ENCODE peak calls at places on chromosome X, in ten cellular contexts. One of them, this sample, is unnamed.

GRCh38 chrX:150352114-150352513 is 11.0 kb upstream of the MAMLD1 start:
- DNase-seq in activated naive CD4-positive, alpha-beta T cell treated with anti-CD3 and anti-CD28 coated beads for 36 hours: no peak
- DNase-seq in midbrain: no peak
- DNase-seq in left kidney: no peak
- DNase-seq in SJSA1: peak
- DNase-seq in glomerular endothelial cell: no peak
- DNase-seq in AG20443: no peak
- DNase-seq in anterior cingulate cortex: no peak
- DNase-seq in psoas muscle: no peak
- DNase-seq in cardiac muscle cell: no peak
- DNase-seq in this sample: no peak

GRCh38 chrX:74449322-74449936 is 28.1 kb downstream of the SLC16A2 start:
- DNase-seq in left kidney: no peak
- DNase-seq in activated naive CD4-positive, alpha-beta T cell treated with anti-CD3 and anti-CD28 coated beads for 36 hours: peak
- DNase-seq in AG20443: no peak
- DNase-seq in midbrain: no peak
- DNase-seq in psoas muscle: no peak
- DNase-seq in cardiac muscle cell: no peak
- DNase-seq in SJSA1: no peak
- DNase-seq in anterior cingulate cortex: no peak
- DNase-seq in glomerular endothelial cell: no peak
- DNase-seq in this sample: peak

GRCh38 chrX:153647461-153648357 is 706 bp downstream of the DUSP9 start:
- DNase-seq in activated naive CD4-positive, alpha-beta T cell treated with anti-CD3 and anti-CD28 coated beads for 36 hours: no peak
- DNase-seq in psoas muscle: no peak
- DNase-seq in anterior cingulate cortex: no peak
- DNase-seq in glomerular endothelial cell: no peak
- DNase-seq in SJSA1: peak
- DNase-seq in midbrain: no peak
- DNase-seq in left kidney: peak
- DNase-seq in cardiac muscle cell: no peak
- DNase-seq in AG20443: no peak
- DNase-seq in this sample: no peak

GRCh38 chrX:132532955-132533354 is 44.1 kb upstream of the MBNL3 start:
- DNase-seq in anterior cingulate cortex: no peak
- DNase-seq in midbrain: no peak
- DNase-seq in glomerular endothelial cell: no peak
- DNase-seq in left kidney: no peak
- DNase-seq in SJSA1: no peak
- DNase-seq in psoas muscle: no peak
- DNase-seq in cardiac muscle cell: no peak
- DNase-seq in AG20443: no peak
- DNase-seq in activated naive CD4-positive, alpha-beta T cell treated with anti-CD3 and anti-CD28 coated beads for 36 hours: no peak
- DNase-seq in this sample: no peak

GRCh38 chrX:154991039-154991438 is 31.5 kb downstream of the F8 start:
- DNase-seq in anterior cingulate cortex: no peak
- DNase-seq in cardiac muscle cell: no peak
- DNase-seq in glomerular endothelial cell: no peak
- DNase-seq in AG20443: no peak
- DNase-seq in SJSA1: no peak
- DNase-seq in psoas muscle: no peak
- DNase-seq in left kidney: no peak
- DNase-seq in midbrain: no peak
- DNase-seq in activated naive CD4-positive, alpha-beta T cell treated with anti-CD3 and anti-CD28 coated beads for 36 hours: peak
- DNase-seq in this sample: no peak

GRCh38 chrX:48703642-48704481 is 7.3 kb downstream of the SUV39H1 start:
- DNase-seq in anterior cingulate cortex: peak
- DNase-seq in cardiac muscle cell: peak
- DNase-seq in midbrain: peak
- DNase-seq in activated naive CD4-positive, alpha-beta T cell treated with anti-CD3 and anti-CD28 coated beads for 36 hours: no peak
- DNase-seq in AG20443: peak
- DNase-seq in glomerular endothelial cell: no peak
- DNase-seq in left kidney: no peak
- DNase-seq in psoas muscle: no peak
- DNase-seq in SJSA1: no peak
- DNase-seq in this sample: no peak

GRCh38 chrX:95058815-95059214 is 1384.8 kb downstream of the FAM133A start:
- DNase-seq in psoas muscle: no peak
- DNase-seq in activated naive CD4-positive, alpha-beta T cell treated with anti-CD3 and anti-CD28 coated beads for 36 hours: no peak
- DNase-seq in left kidney: no peak
- DNase-seq in glomerular endothelial cell: no peak
- DNase-seq in cardiac muscle cell: no peak
- DNase-seq in SJSA1: no peak
- DNase-seq in midbrain: no peak
- DNase-seq in anterior cingulate cortex: no peak
- DNase-seq in AG20443: peak
- DNase-seq in this sample: no peak

GRCh38 chrX:42869659-42870476 is 91.9 kb upstream of the PPP1R2C start:
- DNase-seq in glomerular endothelial cell: no peak
- DNase-seq in left kidney: no peak
- DNase-seq in anterior cingulate cortex: no peak
- DNase-seq in SJSA1: no peak
- DNase-seq in activated naive CD4-positive, alpha-beta T cell treated with anti-CD3 and anti-CD28 coated beads for 36 hours: no peak
- DNase-seq in cardiac muscle cell: no peak
- DNase-seq in AG20443: no peak
- DNase-seq in psoas muscle: no peak
- DNase-seq in midbrain: no peak
- DNase-seq in this sample: no peak

GRCh38 chrX:37958493-37959211 is 47.7 kb upstream of the SYTL5 start:
- DNase-seq in cardiac muscle cell: peak
- DNase-seq in anterior cingulate cortex: no peak
- DNase-seq in SJSA1: no peak
- DNase-seq in left kidney: peak
- DNase-seq in glomerular endothelial cell: no peak
- DNase-seq in activated naive CD4-positive, alpha-beta T cell treated with anti-CD3 and anti-CD28 coated beads for 36 hours: no peak
- DNase-seq in psoas muscle: no peak
- DNase-seq in AG20443: peak
- DNase-seq in midbrain: no peak
- DNase-seq in this sample: no peak

GRCh38 chrX:109632906-109633504 is 8.0 kb upstream of the KCNE5 start:
- DNase-seq in activated naive CD4-positive, alpha-beta T cell treated with anti-CD3 and anti-CD28 coated beads for 36 hours: no peak
- DNase-seq in midbrain: no peak
- DNase-seq in SJSA1: no peak
- DNase-seq in glomerular endothelial cell: no peak
- DNase-seq in anterior cingulate cortex: no peak
- DNase-seq in AG20443: peak
- DNase-seq in cardiac muscle cell: peak
- DNase-seq in left kidney: peak
- DNase-seq in psoas muscle: no peak
- DNase-seq in this sample: no peak

GRCh38 chrX:21974011-21974385 is 33.5 kb downstream of the SMS start:
- DNase-seq in glomerular endothelial cell: no peak
- DNase-seq in psoas muscle: no peak
- DNase-seq in activated naive CD4-positive, alpha-beta T cell treated with anti-CD3 and anti-CD28 coated beads for 36 hours: no peak
- DNase-seq in AG20443: no peak
- DNase-seq in anterior cingulate cortex: no peak
- DNase-seq in left kidney: peak
- DNase-seq in midbrain: no peak
- DNase-seq in SJSA1: no peak
- DNase-seq in cardiac muscle cell: no peak
- DNase-seq in this sample: no peak

GRCh38 chrX:15215366-15215765 is 54.5 kb downstream of the ASB9 start:
- DNase-seq in left kidney: no peak
- DNase-seq in psoas muscle: no peak
- DNase-seq in cardiac muscle cell: no peak
- DNase-seq in SJSA1: no peak
- DNase-seq in midbrain: no peak
- DNase-seq in activated naive CD4-positive, alpha-beta T cell treated with anti-CD3 and anti-CD28 coated beads for 36 hours: no peak
- DNase-seq in anterior cingulate cortex: no peak
- DNase-seq in glomerular endothelial cell: no peak
- DNase-seq in AG20443: no peak
- DNase-seq in this sample: no peak

GRCh38 chrX:11908371-11908770 is 150.3 kb downstream of the MSL3 start:
- DNase-seq in left kidney: peak
- DNase-seq in cardiac muscle cell: peak
- DNase-seq in activated naive CD4-positive, alpha-beta T cell treated with anti-CD3 and anti-CD28 coated beads for 36 hours: peak
- DNase-seq in AG20443: peak
- DNase-seq in glomerular endothelial cell: no peak
- DNase-seq in anterior cingulate cortex: no peak
- DNase-seq in psoas muscle: no peak
- DNase-seq in SJSA1: no peak
- DNase-seq in midbrain: no peak
- DNase-seq in this sample: no peak

GRCh38 chrX:150548684-150549083 is 19.7 kb upstream of the MTM1 start:
- DNase-seq in glomerular endothelial cell: no peak
- DNase-seq in activated naive CD4-positive, alpha-beta T cell treated with anti-CD3 and anti-CD28 coated beads for 36 hours: no peak
- DNase-seq in psoas muscle: no peak
- DNase-seq in cardiac muscle cell: no peak
- DNase-seq in AG20443: peak
- DNase-seq in left kidney: no peak
- DNase-seq in SJSA1: peak
- DNase-seq in anterior cingulate cortex: no peak
- DNase-seq in midbrain: no peak
- DNase-seq in this sample: no peak

GRCh38 chrX:85685843-85686242 is 306.4 kb upstream of the POF1B start:
- DNase-seq in activated naive CD4-positive, alpha-beta T cell treated with anti-CD3 and anti-CD28 coated beads for 36 hours: no peak
- DNase-seq in glomerular endothelial cell: no peak
- DNase-seq in cardiac muscle cell: no peak
- DNase-seq in midbrain: no peak
- DNase-seq in psoas muscle: no peak
- DNase-seq in AG20443: no peak
- DNase-seq in left kidney: no peak
- DNase-seq in SJSA1: no peak
- DNase-seq in anterior cingulate cortex: no peak
- DNase-seq in this sample: no peak

GRCh38 chrX:37380920-37381319 is 31.8 kb downstream of the PRRG1 start:
- DNase-seq in SJSA1: peak
- DNase-seq in midbrain: no peak
- DNase-seq in anterior cingulate cortex: no peak
- DNase-seq in left kidney: no peak
- DNase-seq in glomerular endothelial cell: peak
- DNase-seq in activated naive CD4-positive, alpha-beta T cell treated with anti-CD3 and anti-CD28 coated beads for 36 hours: no peak
- DNase-seq in psoas muscle: no peak
- DNase-seq in cardiac muscle cell: no peak
- DNase-seq in AG20443: no peak
- DNase-seq in this sample: peak

GRCh38 chrX:85851418-85851817 is 195.9 kb downstream of the CHM start:
- DNase-seq in cardiac muscle cell: peak
- DNase-seq in psoas muscle: no peak
- DNase-seq in AG20443: peak
- DNase-seq in anterior cingulate cortex: no peak
- DNase-seq in activated naive CD4-positive, alpha-beta T cell treated with anti-CD3 and anti-CD28 coated beads for 36 hours: peak
- DNase-seq in glomerular endothelial cell: no peak
- DNase-seq in SJSA1: no peak
- DNase-seq in left kidney: peak
- DNase-seq in midbrain: no peak
- DNase-seq in this sample: peak

GRCh38 chrX:141221611-141222010 is 20.7 kb downstream of the SPANXC start:
- DNase-seq in left kidney: no peak
- DNase-seq in activated naive CD4-positive, alpha-beta T cell treated with anti-CD3 and anti-CD28 coated beads for 36 hours: no peak
- DNase-seq in AG20443: no peak
- DNase-seq in midbrain: no peak
- DNase-seq in SJSA1: no peak
- DNase-seq in psoas muscle: no peak
- DNase-seq in glomerular endothelial cell: no peak
- DNase-seq in anterior cingulate cortex: no peak
- DNase-seq in cardiac muscle cell: no peak
- DNase-seq in this sample: no peak

GRCh38 chrX:108435261-108435660 is 3.0 kb downstream of the COL4A6 start:
- DNase-seq in anterior cingulate cortex: no peak
- DNase-seq in glomerular endothelial cell: no peak
- DNase-seq in AG20443: no peak
- DNase-seq in midbrain: no peak
- DNase-seq in psoas muscle: no peak
- DNase-seq in activated naive CD4-positive, alpha-beta T cell treated with anti-CD3 and anti-CD28 coated beads for 36 hours: no peak
- DNase-seq in cardiac muscle cell: no peak
- DNase-seq in SJSA1: no peak
- DNase-seq in left kidney: no peak
- DNase-seq in this sample: no peak

GRCh38 chrX:92351531-92351930 is 572.4 kb downstream of the PCDH11X start:
- DNase-seq in psoas muscle: no peak
- DNase-seq in midbrain: no peak
- DNase-seq in cardiac muscle cell: no peak
- DNase-seq in AG20443: no peak
- DNase-seq in SJSA1: no peak
- DNase-seq in activated naive CD4-positive, alpha-beta T cell treated with anti-CD3 and anti-CD28 coated beads for 36 hours: no peak
- DNase-seq in anterior cingulate cortex: no peak
- DNase-seq in left kidney: no peak
- DNase-seq in glomerular endothelial cell: no peak
- DNase-seq in this sample: no peak

GRCh38 chrX:39633293-39633692 is 464.5 kb downstream of the BCOR start:
- DNase-seq in midbrain: no peak
- DNase-seq in glomerular endothelial cell: no peak
- DNase-seq in activated naive CD4-positive, alpha-beta T cell treated with anti-CD3 and anti-CD28 coated beads for 36 hours: no peak
- DNase-seq in psoas muscle: no peak
- DNase-seq in SJSA1: no peak
- DNase-seq in left kidney: no peak
- DNase-seq in cardiac muscle cell: no peak
- DNase-seq in anterior cingulate cortex: no peak
- DNase-seq in AG20443: peak
- DNase-seq in this sample: no peak

GRCh38 chrX:57817302-57817701 is 93.0 kb downstream of the ZXDA start:
- DNase-seq in SJSA1: no peak
- DNase-seq in left kidney: no peak
- DNase-seq in anterior cingulate cortex: no peak
- DNase-seq in activated naive CD4-positive, alpha-beta T cell treated with anti-CD3 and anti-CD28 coated beads for 36 hours: no peak
- DNase-seq in AG20443: peak
- DNase-seq in psoas muscle: no peak
- DNase-seq in glomerular endothelial cell: no peak
- DNase-seq in midbrain: no peak
- DNase-seq in cardiac muscle cell: no peak
- DNase-seq in this sample: no peak

GRCh38 chrX:134010690-134011089 is 25.3 kb upstream of the GPC3 start:
- DNase-seq in left kidney: no peak
- DNase-seq in SJSA1: no peak
- DNase-seq in psoas muscle: no peak
- DNase-seq in activated naive CD4-positive, alpha-beta T cell treated with anti-CD3 and anti-CD28 coated beads for 36 hours: no peak
- DNase-seq in midbrain: no peak
- DNase-seq in AG20443: no peak
- DNase-seq in anterior cingulate cortex: no peak
- DNase-seq in glomerular endothelial cell: no peak
- DNase-seq in cardiac muscle cell: no peak
- DNase-seq in this sample: no peak

GRCh38 chrX:2829066-2829430 is 318 bp downstream of the GYG2 start:
- DNase-seq in midbrain: no peak
- DNase-seq in cardiac muscle cell: peak
- DNase-seq in psoas muscle: no peak
- DNase-seq in activated naive CD4-positive, alpha-beta T cell treated with anti-CD3 and anti-CD28 coated beads for 36 hours: no peak
- DNase-seq in anterior cingulate cortex: no peak
- DNase-seq in left kidney: peak
- DNase-seq in glomerular endothelial cell: no peak
- DNase-seq in SJSA1: no peak
- DNase-seq in AG20443: peak
- DNase-seq in this sample: no peak

GRCh38 chrX:47483310-47484268 is 567 bp upstream of the ZNF41 start:
- DNase-seq in anterior cingulate cortex: no peak
- DNase-seq in midbrain: peak
- DNase-seq in activated naive CD4-positive, alpha-beta T cell treated with anti-CD3 and anti-CD28 coated beads for 36 hours: no peak
- DNase-seq in cardiac muscle cell: peak
- DNase-seq in SJSA1: peak
- DNase-seq in left kidney: peak
- DNase-seq in AG20443: peak
- DNase-seq in psoas muscle: peak
- DNase-seq in glomerular endothelial cell: no peak
- DNase-seq in this sample: no peak

GRCh38 chrX:145825896-145826295 is 8.3 kb downstream of the SLITRK2 start:
- DNase-seq in anterior cingulate cortex: no peak
- DNase-seq in AG20443: no peak
- DNase-seq in cardiac muscle cell: peak
- DNase-seq in midbrain: peak
- DNase-seq in psoas muscle: no peak
- DNase-seq in left kidney: peak
- DNase-seq in glomerular endothelial cell: no peak
- DNase-seq in activated naive CD4-positive, alpha-beta T cell treated with anti-CD3 and anti-CD28 coated beads for 36 hours: peak
- DNase-seq in SJSA1: no peak
- DNase-seq in this sample: no peak

GRCh38 chrX:9340619-9341304 is 124.1 kb upstream of the TBL1X start:
- DNase-seq in AG20443: peak
- DNase-seq in activated naive CD4-positive, alpha-beta T cell treated with anti-CD3 and anti-CD28 coated beads for 36 hours: peak
- DNase-seq in midbrain: peak
- DNase-seq in SJSA1: no peak
- DNase-seq in glomerular endothelial cell: no peak
- DNase-seq in psoas muscle: peak
- DNase-seq in left kidney: no peak
- DNase-seq in cardiac muscle cell: no peak
- DNase-seq in anterior cingulate cortex: peak
- DNase-seq in this sample: no peak

GRCh38 chrX:24148535-24149345 is 789 bp upstream of the ZFX start:
- DNase-seq in anterior cingulate cortex: no peak
- DNase-seq in cardiac muscle cell: no peak
- DNase-seq in midbrain: peak
- DNase-seq in left kidney: peak
- DNase-seq in SJSA1: no peak
- DNase-seq in activated naive CD4-positive, alpha-beta T cell treated with anti-CD3 and anti-CD28 coated beads for 36 hours: peak
- DNase-seq in psoas muscle: peak
- DNase-seq in glomerular endothelial cell: no peak
- DNase-seq in AG20443: peak
- DNase-seq in this sample: no peak

This sample was measured in Panc1.